ENCODE peak calls at places on chromosomes 5 and 9, in five cellular contexts. One of them, this sample, is unnamed.

GRCh38 chr5:173781826-173782670 is 106.1 kb upstream of the CPEB4 start:
- DNase-seq in H1: no peak
- DNase-seq in mesendoderm: peak; percentile 42
- DNase-seq in IMR-90: peak; percentile 94
- DNase-seq in neuronal stem cell: no peak
- DNase-seq in this sample: peak; percentile 95

GRCh38 chr9:74598874-74599273 is 101.7 kb downstream of the RORB start:
- DNase-seq in H1: no peak
- DNase-seq in mesendoderm: no peak
- DNase-seq in IMR-90: no peak
- DNase-seq in neuronal stem cell: no peak
- DNase-seq in this sample: no peak

GRCh38 chr9:34990908-34991832 is 1.6 kb downstream of the DNAJB5 start:
- DNase-seq in H1: no peak
- DNase-seq in mesendoderm: peak; percentile 41
- DNase-seq in IMR-90: no peak
- DNase-seq in neuronal stem cell: no peak
- DNase-seq in this sample: no peak

GRCh38 chr9:83066771-83067170 is 3.8 kb upstream of the RASEF start:
- DNase-seq in H1: no peak
- DNase-seq in mesendoderm: no peak
- DNase-seq in IMR-90: peak; percentile 89
- DNase-seq in neuronal stem cell: no peak
- DNase-seq in this sample: peak; percentile 86

GRCh38 chr5:111997308-111998159 is 240.5 kb upstream of the NREP start:
- DNase-seq in H1: no peak
- DNase-seq in mesendoderm: no peak
- DNase-seq in IMR-90: peak; percentile 100
- DNase-seq in neuronal stem cell: no peak
- DNase-seq in this sample: peak; percentile 99

GRCh38 chr9:119349548-119349947 is 19.7 kb downstream of the BRINP1 start:
- DNase-seq in H1: no peak
- DNase-seq in mesendoderm: peak; percentile 79
- DNase-seq in IMR-90: no peak
- DNase-seq in neuronal stem cell: peak; percentile 29
- DNase-seq in this sample: no peak

GRCh38 chr5:132480546-132481242 is 9.9 kb downstream of the IRF1 start:
- DNase-seq in H1: no peak
- DNase-seq in mesendoderm: no peak
- DNase-seq in IMR-90: no peak
- DNase-seq in neuronal stem cell: no peak
- DNase-seq in this sample: peak; percentile 41

GRCh38 chr9:134677743-134678142 is 36.1 kb downstream of the COL5A1 start:
- DNase-seq in H1: no peak
- DNase-seq in mesendoderm: no peak
- DNase-seq in IMR-90: no peak
- DNase-seq in neuronal stem cell: no peak
- DNase-seq in this sample: no peak

GRCh38 chr9:110303136-110303535 is 34.5 kb downstream of the TXNDC8 start:
- DNase-seq in H1: no peak
- DNase-seq in mesendoderm: no peak
- DNase-seq in IMR-90: peak; percentile 54
- DNase-seq in neuronal stem cell: no peak
- DNase-seq in this sample: peak; percentile 83

GRCh38 chr5:102295534-102296228 is 403 bp downstream of the SLCO4C1 start:
- DNase-seq in H1: peak; percentile 69
- DNase-seq in mesendoderm: peak; percentile 27
- DNase-seq in IMR-90: no peak
- DNase-seq in neuronal stem cell: no peak
- DNase-seq in this sample: no peak

GRCh38 chr5:140568664-140569063 is 4.0 kb downstream of the SLC35A4 start:
- DNase-seq in H1: no peak
- DNase-seq in mesendoderm: no peak
- DNase-seq in IMR-90: no peak
- DNase-seq in neuronal stem cell: no peak
- DNase-seq in this sample: no peak

GRCh38 chr5:89584339-89584956 is 701.5 kb upstream of the MEF2C start:
- DNase-seq in H1: no peak
- DNase-seq in mesendoderm: no peak
- DNase-seq in IMR-90: peak; percentile 52
- DNase-seq in neuronal stem cell: no peak
- DNase-seq in this sample: peak; percentile 65

GRCh38 chr9:124164800-124165199 is 92.9 kb upstream of the NEK6 start:
- DNase-seq in H1: no peak
- DNase-seq in mesendoderm: no peak
- DNase-seq in IMR-90: no peak
- DNase-seq in neuronal stem cell: no peak
- DNase-seq in this sample: no peak

GRCh38 chr5:14204785-14205321 is 61.7 kb downstream of the TRIO start:
- DNase-seq in H1: no peak
- DNase-seq in mesendoderm: peak; percentile 64
- DNase-seq in IMR-90: peak; percentile 82
- DNase-seq in neuronal stem cell: no peak
- DNase-seq in this sample: peak; percentile 88

GRCh38 chr9:123329329-123329955 is 26.6 kb upstream of the CRB2 start:
- DNase-seq in H1: no peak
- DNase-seq in mesendoderm: no peak
- DNase-seq in IMR-90: no peak
- DNase-seq in neuronal stem cell: no peak
- DNase-seq in this sample: no peak

GRCh38 chr9:116585896-116586295 is 101.2 kb upstream of the TRIM32 start:
- DNase-seq in H1: no peak
- DNase-seq in mesendoderm: no peak
- DNase-seq in IMR-90: no peak
- DNase-seq in neuronal stem cell: no peak
- DNase-seq in this sample: no peak

GRCh38 chr5:96778409-96778808 is 29.3 kb downstream of the ERAP1 start:
- DNase-seq in H1: no peak
- DNase-seq in mesendoderm: no peak
- DNase-seq in IMR-90: no peak
- DNase-seq in neuronal stem cell: no peak
- DNase-seq in this sample: no peak

GRCh38 chr5:109691248-109691574 is 1.5 kb downstream of the MAN2A1 start:
- DNase-seq in H1: no peak
- DNase-seq in mesendoderm: no peak
- DNase-seq in IMR-90: no peak
- DNase-seq in neuronal stem cell: no peak
- DNase-seq in this sample: no peak

GRCh38 chr5:180135128-180135955 is 63.8 kb upstream of the RNF130 start:
- DNase-seq in H1: peak; percentile 33
- DNase-seq in mesendoderm: no peak
- DNase-seq in IMR-90: peak; percentile 79
- DNase-seq in neuronal stem cell: no peak
- DNase-seq in this sample: no peak

GRCh38 chr5:114361724-114362196 is at the start of gene KCNN2:
- DNase-seq in H1: no peak
- DNase-seq in mesendoderm: peak; percentile 93
- DNase-seq in IMR-90: peak; percentile 92
- DNase-seq in neuronal stem cell: peak; percentile 89
- DNase-seq in this sample: peak; percentile 75

GRCh38 chr9:130710822-130711352 is 17.3 kb downstream of the EXOSC2 start:
- DNase-seq in H1: no peak
- DNase-seq in mesendoderm: no peak
- DNase-seq in IMR-90: no peak
- DNase-seq in neuronal stem cell: no peak
- DNase-seq in this sample: no peak

GRCh38 chr5:96096724-96097123 is 135.1 kb upstream of the ELL2 start:
- DNase-seq in H1: no peak
- DNase-seq in mesendoderm: no peak
- DNase-seq in IMR-90: no peak
- DNase-seq in neuronal stem cell: no peak
- DNase-seq in this sample: no peak

GRCh38 chr5:175037820-175038219 is 313.4 kb downstream of the MSX2 start:
- DNase-seq in H1: no peak
- DNase-seq in mesendoderm: no peak
- DNase-seq in IMR-90: no peak
- DNase-seq in neuronal stem cell: no peak
- DNase-seq in this sample: no peak

GRCh38 chr9:69027355-69028097 is 8.0 kb upstream of the FXN start:
- DNase-seq in H1: no peak
- DNase-seq in mesendoderm: peak; percentile 78
- DNase-seq in IMR-90: peak; percentile 45
- DNase-seq in neuronal stem cell: peak; percentile 46
- DNase-seq in this sample: peak; percentile 64

GRCh38 chr5:89991592-89991991 is 418.0 kb downstream of the CETN3 start:
- DNase-seq in H1: no peak
- DNase-seq in mesendoderm: no peak
- DNase-seq in IMR-90: no peak
- DNase-seq in neuronal stem cell: no peak
- DNase-seq in this sample: no peak

GRCh38 chr5:87076411-87076810 is 191.3 kb upstream of the RASA1 start:
- DNase-seq in H1: no peak
- DNase-seq in mesendoderm: no peak
- DNase-seq in IMR-90: no peak
- DNase-seq in neuronal stem cell: no peak
- DNase-seq in this sample: no peak

GRCh38 chr9:108278341-108278740 is 577.4 kb downstream of the ACTL7B start:
- DNase-seq in H1: no peak
- DNase-seq in mesendoderm: no peak
- DNase-seq in IMR-90: no peak
- DNase-seq in neuronal stem cell: no peak
- DNase-seq in this sample: no peak

GRCh38 chr5:34736445-34737119 is 80.5 kb downstream of the RAI14 start:
- DNase-seq in H1: no peak
- DNase-seq in mesendoderm: peak; percentile 92
- DNase-seq in IMR-90: peak; percentile 56
- DNase-seq in neuronal stem cell: no peak
- DNase-seq in this sample: peak; percentile 84

DNA sequence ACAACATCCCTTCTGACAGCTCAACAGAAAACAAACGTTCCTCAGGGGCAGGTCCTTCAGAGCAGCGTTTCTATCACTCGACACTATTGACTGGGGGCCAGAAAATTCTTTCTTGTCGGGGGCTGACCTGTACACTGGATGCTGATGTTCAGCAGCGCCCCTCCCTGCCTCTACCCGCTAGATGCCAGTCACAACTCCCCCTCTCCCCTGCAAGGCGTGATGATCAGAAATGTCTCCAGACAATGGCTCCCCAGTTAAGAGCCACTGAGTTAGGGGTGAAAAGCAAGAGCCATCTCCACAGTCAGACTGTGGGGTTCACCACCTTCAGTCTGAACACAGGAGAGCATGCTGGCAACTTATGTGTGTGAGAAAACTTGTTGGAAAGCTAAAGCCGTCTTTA is 39.8 kb downstream of the SERINC5 start:
- DNase-seq in H1: no peak
- DNase-seq in mesendoderm: no peak
- DNase-seq in IMR-90: no peak
- DNase-seq in neuronal stem cell: no peak
- DNase-seq in this sample: no peak
- H3K4ac ChIP-seq in H1: no peak overlapping the region
- H3K4ac ChIP-seq in mesendoderm: no peak overlapping the region
- H3K4ac ChIP-seq in IMR-90: no peak overlapping the region
- H3K4ac ChIP-seq in neuronal stem cell: no peak overlapping the region
- H3K4ac ChIP-seq in this sample: no peak overlapping the region

GRCh38 chr9:33289501-33289900 is 815 bp upstream of the NFX1 start:
- DNase-seq in H1: no peak
- DNase-seq in mesendoderm: peak; percentile 18
- DNase-seq in IMR-90: no peak
- DNase-seq in neuronal stem cell: no peak
- DNase-seq in this sample: no peak

GRCh38 chr9:33290994-33291397 is 680 bp downstream of the NFX1 start:
- DNase-seq in H1: no peak
- DNase-seq in mesendoderm: no peak
- DNase-seq in IMR-90: peak; percentile 91
- DNase-seq in neuronal stem cell: no peak
- DNase-seq in this sample: no peak

GRCh38 chr9:33288828-33289483 is 1.4 kb upstream of the NFX1 start:
- DNase-seq in H1: no peak
- DNase-seq in mesendoderm: no peak
- DNase-seq in IMR-90: no peak
- DNase-seq in neuronal stem cell: no peak
- DNase-seq in this sample: no peak

GRCh38 chr9:33290247-33290993 is at the start of gene NFX1:
- DNase-seq in H1: peak; percentile 96
- DNase-seq in mesendoderm: peak; percentile 99
- DNase-seq in IMR-90: peak; percentile 99
- DNase-seq in neuronal stem cell: peak; percentile 95
- DNase-seq in this sample: peak; percentile 99

GRCh38 chr9:33289936-33290246 is 425 bp upstream of the NFX1 start:
- DNase-seq in H1: no peak
- DNase-seq in mesendoderm: no peak
- DNase-seq in IMR-90: no peak
- DNase-seq in neuronal stem cell: no peak
- DNase-seq in this sample: no peak
- H4K8ac ChIP-seq in H1: peak overlapping the region; percentile 100
- H4K8ac ChIP-seq in mesendoderm: no peak overlapping the region
- H4K8ac ChIP-seq in IMR-90: peak overlapping the region; percentile 100
- H4K8ac ChIP-seq in neuronal stem cell: no peak overlapping the region
- H4K8ac ChIP-seq in this sample: peak overlapping the region; percentile 93

GRCh38 chr9:37747271-37747753 is 6.3 kb upstream of the TRMT10B start:
- DNase-seq in H1: peak; percentile 70
- DNase-seq in mesendoderm: peak; percentile 69
- DNase-seq in IMR-90: peak; percentile 78
- DNase-seq in neuronal stem cell: peak; percentile 45
- DNase-seq in this sample: peak; percentile 78

GRCh38 chr9:37752646-37753488 is 738 bp upstream of the TRMT10B start:
- DNase-seq in H1: no peak
- DNase-seq in mesendoderm: no peak
- DNase-seq in IMR-90: no peak
- DNase-seq in neuronal stem cell: no peak
- DNase-seq in this sample: no peak

GRCh38 chr9:37753489-37754190 is at the start of gene TRMT10B:
- DNase-seq in H1: peak; percentile 82
- DNase-seq in mesendoderm: peak; percentile 77
- DNase-seq in IMR-90: peak; percentile 64
- DNase-seq in neuronal stem cell: peak; percentile 48
- DNase-seq in this sample: peak; percentile 78

GRCh38 chr9:37749129-37749528 is 4.5 kb upstream of the TRMT10B start:
- DNase-seq in H1: no peak
- DNase-seq in mesendoderm: no peak
- DNase-seq in IMR-90: no peak
- DNase-seq in neuronal stem cell: no peak
- DNase-seq in this sample: no peak

GRCh38 chr9:37751186-37751585 is 2.4 kb upstream of the TRMT10B start:
- DNase-seq in H1: no peak
- DNase-seq in mesendoderm: no peak
- DNase-seq in IMR-90: no peak
- DNase-seq in neuronal stem cell: no peak
- DNase-seq in this sample: no peak
- H3K4ac ChIP-seq in H1: no peak overlapping the region
- H3K4ac ChIP-seq in mesendoderm: no peak overlapping the region
- H3K4ac ChIP-seq in IMR-90: no peak overlapping the region
- H3K4ac ChIP-seq in neuronal stem cell: no peak overlapping the region
- H3K4ac ChIP-seq in this sample: no peak overlapping the region

DNA sequence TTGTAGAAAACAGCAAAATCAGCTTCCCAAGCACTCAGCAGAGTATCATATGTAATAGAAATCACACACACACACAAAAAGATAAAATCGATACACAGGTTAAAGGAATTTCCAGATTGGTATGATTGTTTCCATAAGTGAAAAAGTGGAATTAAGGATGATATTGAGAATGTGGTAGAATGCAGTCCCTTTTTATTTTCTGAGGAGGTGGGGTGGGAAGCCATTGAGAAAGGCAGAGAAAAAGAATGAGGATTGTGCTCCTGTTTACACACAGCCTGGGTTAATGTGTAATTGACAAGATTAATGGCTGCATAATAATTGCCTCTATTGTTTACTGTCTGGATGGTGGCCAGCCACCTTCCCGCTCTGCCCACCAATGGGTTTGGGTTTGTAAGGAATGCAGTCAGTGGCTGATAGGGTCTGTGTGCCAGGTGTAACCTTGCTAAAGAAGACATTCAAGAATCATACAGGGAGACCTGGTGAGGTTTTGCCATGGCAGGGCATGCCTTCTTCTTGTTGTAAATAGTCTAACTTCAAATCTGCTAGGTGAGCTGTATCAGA is 177.2 kb upstream of the MAP3K1 start:
- DNase-seq in H1: no peak
- DNase-seq in mesendoderm: peak; percentile 59
- DNase-seq in IMR-90: no peak
- DNase-seq in neuronal stem cell: no peak
- DNase-seq in this sample: no peak
- H4K8ac ChIP-seq in H1: no peak overlapping the region
- H4K8ac ChIP-seq in mesendoderm: no peak overlapping the region
- H4K8ac ChIP-seq in IMR-90: peak overlapping the region; percentile 56
- H4K8ac ChIP-seq in neuronal stem cell: no peak overlapping the region
- H4K8ac ChIP-seq in this sample: no peak overlapping the region